ENCODE peak calls at places on chromosomes 7 and 10, in five cellular contexts. M, K, J, W and R are unnamed samples.

GRCh38 chr10:123458933-123459332 is 207.2 kb upstream of the GPR26 start:
- DNase-seq in M (no peak), K (no peak), J (no peak), W (no peak), R (no peak)

GRCh38 chr10:93080350-93081046 is 6.8 kb downstream of the CYP26A1 start:
- DNase-seq in M (no peak), K (peak), J (peak), W (peak), R (peak)

GRCh38 chr10:29107866-29108498 is 180.9 kb upstream of the LYZL1 start:
- DNase-seq in M (no peak), K (no peak), J (no peak), W (no peak), R (no peak)

GRCh38 chr7:130394421-130395188 is 14.3 kb downstream of the CPA1 start:
- DNase-seq in M (no peak), K (no peak), J (no peak), W (no peak), R (no peak)

GRCh38 chr10:33015798-33016547 is 57.9 kb upstream of the ITGB1 start:
- DNase-seq in M (no peak), K (no peak), J (no peak), W (no peak), R (no peak)

GRCh38 chr10:48446785-48447184 is 140.3 kb downstream of the MAPK8 start:
- DNase-seq in M (no peak), K (no peak), J (no peak), W (peak), R (no peak)

GRCh38 chr10:48504141-48504885 is 100.6 kb downstream of the ARHGAP22 start:
- DNase-seq in M (no peak), K (no peak), J (peak), W (no peak), R (no peak)

GRCh38 chr10:16155761-16156322 is 281.0 kb upstream of the PTER start:
- DNase-seq in M (no peak), K (no peak), J (no peak), W (no peak), R (no peak)

GRCh38 chr7:73827568-73828106 is 3.2 kb upstream of the CLDN4 start:
- DNase-seq in M (no peak), K (no peak), J (no peak), W (no peak), R (peak)

GRCh38 chr10:71795248-71795647 is 21.9 kb upstream of the VSIR start:
- DNase-seq in M (no peak), K (no peak), J (no peak), W (peak), R (no peak)

GRCh38 chr10:85612378-85612775 is 754.2 kb downstream of the GRID1 start:
- DNase-seq in M (no peak), K (peak), J (peak), W (no peak), R (no peak)

GRCh38 chr10:132115736-132116135 is 50.0 kb downstream of the JAKMIP3 start:
- DNase-seq in M (no peak), K (no peak), J (no peak), W (no peak), R (no peak)

GRCh38 chr7:22791204-22792158 is 31.2 kb downstream of the TOMM7 start:
- DNase-seq in M (no peak), K (no peak), J (no peak), W (peak), R (no peak)

GRCh38 chr10:60203993-60204618 is 185.6 kb downstream of the ANK3 start:
- DNase-seq in M (no peak), K (no peak), J (no peak), W (no peak), R (peak)

GRCh38 chr10:117460846-117461765 is 81.4 kb upstream of the EMX2 start:
- DNase-seq in M (no peak), K (no peak), J (no peak), W (no peak), R (no peak)

GRCh38 chr10:66783296-66783695 is 142.5 kb upstream of the LRRTM3 start:
- DNase-seq in M (no peak), K (no peak), J (no peak), W (peak), R (no peak)

GRCh38 chr7:30354791-30355190 is 70.4 kb downstream of the ZNRF2 start:
- DNase-seq in M (no peak), K (no peak), J (no peak), W (no peak), R (no peak)

GRCh38 chr10:102118867-102119266 is 1.3 kb downstream of the LDB1 start:
- DNase-seq in M (no peak), K (no peak), J (no peak), W (no peak), R (no peak)

GRCh38 chr10:110497438-110498086 is at the start of gene DUSP5:
- DNase-seq in M (peak), K (peak), J (peak), W (peak), R (peak)

GRCh38 chr10:127405221-127405620 is 143.9 kb upstream of the NPS start:
- DNase-seq in M (no peak), K (no peak), J (no peak), W (peak), R (no peak)

GRCh38 chr10:126634915-126635314 is 35.6 kb downstream of the C10orf90 start:
- DNase-seq in M (no peak), K (no peak), J (no peak), W (no peak), R (no peak)

GRCh38 chr7:140696024-140696678 is 357 bp upstream of the NDUFB2 start:
- DNase-seq in M (no peak), K (peak), J (peak), W (peak), R (peak)